ENCODE peak calls at places on chromosomes 2 and 18, in eight cellular contexts. E is breast epithelium; N is naive thymus-derived CD4-positive, alpha-beta T cell; T is HL-60; X is body of pancreas; D is hepatocyte; R is Peyer's patch; L is lower lobe of right lung. W is an unnamed sample. For H3K27me3, the result is how much of the 10 kb centered on the place peaks cover.

GRCh38 chr2:138615257-138615656 is 113.7 kb downstream of the SPOPL start:
- DNase-seq in X (no peak), T (no peak), R (no peak), D (no peak), N (no peak), L (no peak), E (no peak), W (no peak)

GRCh38 chr2:168660859-168661258 is 141.6 kb upstream of the NOSTRIN start:
- DNase-seq in N (no peak), D (peak), R (no peak), T (no peak), E (no peak), X (no peak), L (no peak), W (no peak)

GRCh38 chr2:110691612-110692258 is 13.9 kb upstream of the BUB1 start:
- DNase-seq in X (no peak), T (no peak), R (no peak), E (no peak), N (no peak), D (no peak), L (no peak), W (no peak)

GRCh38 chr18:47560693-47561092 is 309.2 kb upstream of the SKOR2 start:
- DNase-seq in X (no peak), D (no peak), L (no peak), N (no peak), T (no peak), R (no peak), E (no peak), W (peak)

GRCh38 chr2:27264753-27265535 is 2.1 kb upstream of the SLC30A3 start:
- DNase-seq in E (no peak), N (peak), L (peak), X (peak), D (peak), T (peak), R (peak), W (peak)

GRCh38 chr2:179107179-179107541 is 57.2 kb upstream of the CCDC141 start:
- DNase-seq in T (no peak), R (no peak), D (no peak), X (no peak), N (no peak), E (no peak), L (no peak), W (no peak)

GRCh38 chr2:241666627-241667400 is 19.8 kb downstream of the DTYMK start:
- DNase-seq in D (peak), X (no peak), N (no peak), R (no peak), T (no peak), E (no peak), L (no peak), W (peak)

GRCh38 chr2:24886640-24887324 is 33.3 kb downstream of the ADCY3 start:
- DNase-seq in E (no peak), D (no peak), N (no peak), R (no peak), L (no peak), X (no peak), T (no peak), W (no peak)

GRCh38 chr2:6970551-6970950 is 53.3 kb downstream of the RNF144A start:
- DNase-seq in D (no peak), X (no peak), L (no peak), T (no peak), N (no peak), E (no peak), R (no peak), W (no peak)

GRCh38 chr2:143513081-143513480 is 383.9 kb downstream of the ARHGAP15 start:
- DNase-seq in N (no peak), E (no peak), L (no peak), T (no peak), D (peak), R (no peak), X (peak), W (peak)

GRCh38 chr2:45874324-45874723 is 222.8 kb downstream of the PRKCE start:
- DNase-seq in X (peak), L (no peak), N (no peak), R (no peak), E (no peak), D (no peak), T (no peak), W (no peak)

GRCh38 chr2:41768301-41768700 is 279.5 kb upstream of the PKDCC start:
- DNase-seq in D (no peak), E (no peak), N (no peak), T (no peak), L (no peak), X (no peak), R (no peak), W (no peak)

GRCh38 chr2:120253021-120253882 is 600 bp downstream of the RALB start:
- DNase-seq in L (peak), T (peak), D (peak), R (peak), N (peak), E (peak), X (peak), W (peak)

GRCh38 chr2:58107803-58108710 is 61.5 kb downstream of the VRK2 start:
- DNase-seq in X (peak), R (no peak), L (no peak), E (no peak), T (peak), N (no peak), D (peak), W (no peak)

GRCh38 chr2:12169721-12170120 is 423.3 kb downstream of the LPIN1 start:
- DNase-seq in N (no peak), D (peak), T (no peak), E (no peak), R (no peak), L (no peak), X (peak), W (no peak)

GRCh38 chr2:11941201-11942041 is 195.0 kb downstream of the LPIN1 start:
- DNase-seq in D (no peak), R (no peak), N (no peak), L (no peak), E (no peak), T (no peak), X (no peak), W (no peak)

GRCh38 chr2:210617732-210618330 is 61.4 kb downstream of the CPS1 start:
- DNase-seq in D (peak), R (no peak), N (no peak), L (no peak), E (no peak), T (peak), X (peak), W (no peak)

GRCh38 chr2:238970553-238971081 is 122.7 kb downstream of the TWIST2 start:
- DNase-seq in L (peak), X (peak), N (peak), R (peak), T (no peak), E (no peak), D (peak), W (peak)

GRCh38 chr18:11323359-11323819 is 174.0 kb upstream of the PIEZO2 start:
- DNase-seq in R (no peak), D (peak), X (peak), N (no peak), L (no peak), T (no peak), E (no peak), W (peak)

GRCh38 chr2:238259085-238260020 is 19.5 kb upstream of the HES6 start:
- DNase-seq in T (no peak), X (no peak), N (no peak), E (no peak), D (no peak), L (peak), R (no peak), W (peak)

GRCh38 chr2:64799592-64800252 is 146.0 kb upstream of the SERTAD2 start:
- DNase-seq in L (no peak), R (no peak), D (no peak), T (no peak), X (no peak), E (no peak), N (no peak), W (no peak)

GRCh38 chr2:159098374-159098773 is 129.9 kb downstream of the TANC1 start:
- DNase-seq in X (no peak), E (no peak), N (no peak), D (no peak), L (no peak), T (no peak), R (no peak), W (no peak)

GRCh38 chr2:68374184-68374583 is 9.1 kb downstream of the PLEK start:
- DNase-seq in T (no peak), R (no peak), X (no peak), L (no peak), D (no peak), E (no peak), N (no peak), W (no peak)

GRCh38 chr2:134736167-134736885 is 17.5 kb upstream of the TMEM163 start:
- DNase-seq in X (no peak), E (no peak), L (no peak), D (peak), R (no peak), T (no peak), N (no peak), W (no peak)

GRCh38 chr2:185507703-185508102 is 230.9 kb upstream of the FSIP2 start:
- DNase-seq in X (no peak), N (no peak), T (no peak), R (no peak), D (no peak), E (no peak), L (no peak), W (no peak)

GRCh38 chr18:63148449-63149199 is 170.9 kb downstream of the BCL2 start:
- DNase-seq in E (no peak), X (peak), L (no peak), R (no peak), T (no peak), D (no peak), N (no peak), W (no peak)

GRCh38 chr2:15367715-15368114 is 193.4 kb downstream of the NBAS start:
- DNase-seq in T (no peak), N (no peak), X (no peak), R (no peak), E (no peak), L (no peak), D (no peak), W (no peak)

GRCh38 chr2:939936-940620 is 10.6 kb upstream of the SNTG2 start:
- DNase-seq in R (no peak), D (no peak), E (no peak), T (no peak), X (no peak), N (no peak), L (no peak), W (no peak)

GRCh38 chr18:47730795-47731194 is 199.7 kb downstream of the SMAD2 start:
- DNase-seq in N (no peak), D (no peak), R (no peak), T (no peak), E (peak), L (no peak), X (no peak), W (peak)

GRCh38 chr2:169928463-169928864 is 101.2 kb downstream of the UBR3 start:
- DNase-seq in T (peak), D (peak), R (no peak), N (no peak), L (no peak), X (no peak), E (no peak), W (peak)

GRCh38 chr2:23037596-23037995 is 347.4 kb upstream of the KLHL29 start:
- DNase-seq in X (no peak), L (no peak), D (no peak), N (no peak), E (no peak), T (no peak), R (no peak), W (no peak)

GRCh38 chr2:224861266-224861665 is 145.1 kb upstream of the CCDC195 start:
- DNase-seq in E (no peak), T (no peak), N (no peak), L (no peak), X (no peak), D (no peak), R (no peak), W (no peak)

GRCh38 chr18:77002496-77002895 is 130.1 kb downstream of the MBP start:
- DNase-seq in X (no peak), R (no peak), N (no peak), T (no peak), D (no peak), E (no peak), L (no peak), W (no peak)

GRCh38 chr18:37496568-37496967 is 69.0 kb downstream of the CELF4 start:
- DNase-seq in X (no peak), D (no peak), E (no peak), N (no peak), L (no peak), T (no peak), R (no peak), W (no peak)
- H3K27me3 ChIP-seq in X (under half), D (under half), E (under half), N (under half), L (under half), T (under half), R (under half), W (under half)

DNA sequence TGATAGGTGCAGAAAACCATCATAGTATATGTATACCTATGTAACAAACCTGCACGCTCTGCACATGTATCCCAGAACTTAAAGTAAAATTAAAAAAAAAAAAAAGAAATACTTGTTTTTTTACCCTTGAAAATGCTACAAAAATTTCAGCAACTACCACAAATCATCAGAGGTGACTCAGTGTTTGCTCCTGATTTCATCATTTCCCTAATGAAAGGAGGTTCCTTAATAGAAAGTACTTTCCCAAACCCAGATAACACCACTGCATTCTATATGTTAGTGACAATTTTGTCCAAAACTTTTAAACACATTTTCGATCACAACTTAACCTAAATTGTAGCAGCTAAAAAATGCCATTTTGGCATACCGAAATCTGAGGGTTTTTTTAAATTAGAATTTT is 163.3 kb downstream of the SLC39A10 start:
- DNase-seq in T (no peak), X (no peak), R (no peak), N (no peak), D (no peak), L (no peak), E (no peak), W (no peak)
- H3K4me3 ChIP-seq in T (no peak), X (no peak), R (no peak), N (no peak), D (no peak), L (no peak), E (no peak), W (no peak)

GRCh38 chr2:126788652-126789051 is 110.0 kb upstream of the TEX51 start:
- DNase-seq in L (no peak), T (no peak), E (no peak), D (no peak), X (no peak), R (no peak), N (no peak), W (no peak)

GRCh38 chr2:126785862-126786261 is 112.8 kb upstream of the TEX51 start:
- DNase-seq in L (no peak), D (no peak), E (no peak), T (no peak), R (no peak), X (no peak), N (no peak), W (no peak)

GRCh38 chr2:126786765-126787164 is 111.9 kb upstream of the TEX51 start:
- DNase-seq in X (no peak), T (no peak), R (no peak), E (peak), N (no peak), L (no peak), D (no peak), W (no peak)

GRCh38 chr2:126787278-126787677 is 111.4 kb upstream of the TEX51 start:
- DNase-seq in D (no peak), E (no peak), N (no peak), L (no peak), R (no peak), T (no peak), X (no peak), W (no peak)

DNA sequence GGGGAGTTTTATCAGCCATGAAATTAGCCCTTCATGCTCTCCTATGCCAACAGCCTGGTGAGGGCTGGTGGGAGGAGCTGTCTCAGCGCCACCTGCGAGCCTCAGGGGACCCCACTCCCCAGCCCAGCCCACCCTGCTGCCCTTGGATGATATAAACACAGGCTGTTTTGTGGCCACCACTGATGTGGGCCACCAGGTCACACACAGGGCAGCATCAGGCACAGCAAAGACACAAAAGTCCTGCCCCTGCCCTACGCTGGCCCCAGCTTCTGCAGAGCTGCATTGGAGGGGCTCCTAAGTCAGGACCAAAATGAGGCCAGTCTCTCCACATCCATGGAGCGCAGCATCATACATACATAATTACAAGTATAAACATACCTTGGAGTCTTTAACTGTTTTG is 110.6 kb upstream of the TEX51 start:
- DNase-seq in X (no peak), E (no peak), T (no peak), N (no peak), R (no peak), D (no peak), L (no peak), W (no peak)
- H3K27me3 ChIP-seq in X (under half), E (under half), T (under half), N (under half), R (under half), D (under half), L (under half), W (under half)

GRCh38 chr18:48922801-48923730 is 27.7 kb downstream of the SMAD7 start:
- DNase-seq in L (peak), T (no peak), R (peak), N (no peak), D (peak), X (peak), E (no peak), W (peak)
- H3K4me3 ChIP-seq in L (peak), T (no peak), R (peak), N (no peak), D (no peak), X (no peak), E (peak), W (no peak)

GRCh38 chr18:22173221-22173927 is 4.0 kb downstream of the GATA6 start:
- DNase-seq in D (no peak), L (no peak), T (no peak), N (no peak), R (no peak), X (no peak), E (no peak), W (no peak)

GRCh38 chr18:22171263-22171838 is 2.0 kb downstream of the GATA6 start:
- DNase-seq in E (no peak), N (no peak), L (no peak), X (no peak), D (no peak), R (no peak), T (no peak), W (peak)

GRCh38 chr18:22171839-22172582 is 2.6 kb downstream of the GATA6 start:
- DNase-seq in D (no peak), N (no peak), L (peak), E (no peak), T (no peak), R (no peak), X (peak), W (peak)

GRCh38 chr18:22173928-22174301 is 4.5 kb downstream of the GATA6 start:
- DNase-seq in N (no peak), X (no peak), E (no peak), T (no peak), D (no peak), L (no peak), R (no peak), W (peak)

DNA sequence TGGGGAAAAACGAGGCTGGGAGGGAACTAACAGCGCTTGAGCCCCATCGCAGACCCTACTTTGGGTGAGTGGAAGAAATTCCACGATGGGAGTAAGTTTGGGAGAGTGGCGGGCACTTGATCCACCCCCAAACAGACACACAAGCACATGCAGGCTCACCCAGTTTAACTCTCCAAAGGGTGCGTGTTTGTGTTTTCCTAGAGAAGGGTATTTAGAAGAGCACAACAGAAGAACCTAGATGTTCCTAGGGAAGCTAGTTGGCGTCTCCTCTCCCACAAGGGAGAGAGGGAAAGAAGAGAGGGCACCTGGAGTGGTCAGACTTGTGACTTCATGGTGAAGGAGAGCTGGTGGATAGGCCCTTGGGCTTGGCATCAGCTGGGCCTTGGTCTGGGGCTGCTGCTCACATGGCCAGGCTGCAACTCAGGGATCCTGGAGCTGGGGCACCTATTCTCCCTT is 3.2 kb downstream of the GATA6 start:
- DNase-seq in E (no peak), X (peak), N (no peak), D (no peak), L (peak), R (no peak), T (no peak), W (peak)
- H3K27me3 ChIP-seq in E (under half), X (under half), N (under half), D (under half), L (half or more), R (under half), T (half or more), W (half or more)

GRCh38 chr18:55414475-55414874 is 173.5 kb downstream of the TCF4 start:
- DNase-seq in L (no peak), E (no peak), R (no peak), D (no peak), T (no peak), X (no peak), N (no peak), W (no peak)

GRCh38 chr18:55418439-55418838 is 169.6 kb downstream of the TCF4 start:
- DNase-seq in N (no peak), L (no peak), E (no peak), D (no peak), X (no peak), R (no peak), T (no peak), W (no peak)

GRCh38 chr18:55415258-55415871 is 172.6 kb downstream of the TCF4 start:
- DNase-seq in N (peak), R (peak), T (peak), E (peak), D (peak), L (peak), X (peak), W (no peak)

GRCh38 chr18:55419132-55419938 is 168.7 kb downstream of the TCF4 start:
- DNase-seq in L (no peak), D (no peak), T (no peak), E (no peak), N (no peak), X (no peak), R (no peak), W (no peak)

DNA sequence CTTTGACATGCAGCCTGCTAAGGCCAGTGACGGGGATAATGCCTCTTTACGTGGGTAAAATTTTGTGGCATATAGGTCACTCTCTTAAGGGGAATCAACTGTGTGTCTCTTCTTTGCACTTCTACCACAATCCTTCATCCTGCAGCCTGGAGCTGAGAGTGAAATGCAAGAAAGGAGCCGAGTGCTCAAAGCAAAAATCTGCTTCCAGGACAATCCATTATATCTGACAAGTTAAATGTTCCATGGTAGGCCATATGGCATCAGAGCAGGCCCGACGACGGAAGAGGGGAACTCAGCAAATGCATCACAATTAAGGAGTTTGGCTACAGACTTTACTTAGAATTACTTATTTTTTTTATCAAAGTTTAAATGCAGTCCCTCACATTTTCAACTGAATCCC is 171.2 kb downstream of the TCF4 start:
- DNase-seq in T (no peak), L (no peak), X (no peak), E (no peak), R (no peak), D (no peak), N (no peak), W (no peak)
- H3K4me3 ChIP-seq in T (no peak), L (no peak), X (no peak), E (no peak), R (no peak), D (no peak), N (no peak), W (no peak)